ENCODE peak calls at places on chromosomes 1 and 21, in five cellular contexts. H is mesendoderm; S is naive thymus-derived CD4-positive, alpha-beta T cell; A is AG04450; C is right cardiac atrium. T is an unnamed sample.

GRCh38 chr1:240308061-240308460 is 216.4 kb downstream of the FMN2 start:
- DNase-seq in H (no peak), S (no peak), A (no peak), C (no peak), T (no peak)

GRCh38 chr1:56515898-56516538 is 63.3 kb downstream of the PLPP3 start:
- DNase-seq in H (no peak), S (no peak), A (no peak), C (no peak), T (no peak)

GRCh38 chr1:65691152-65691900 is 101.4 kb upstream of the PDE4B start:
- DNase-seq in H (no peak), S (no peak), A (no peak), C (no peak), T (peak; percentile 5)

GRCh38 chr1:73564294-73564693 is 633.7 kb downstream of the LRRIQ3 start:
- DNase-seq in H (peak; percentile 69), S (no peak), A (no peak), C (no peak), T (no peak)

GRCh38 chr1:21869620-21870121 is 57.6 kb downstream of the LDLRAD2 start:
- DNase-seq in H (no peak), S (no peak), A (peak; percentile 50), C (peak; percentile 84), T (no peak)

GRCh38 chr1:223515915-223516314 is 122.7 kb downstream of the CCDC185 start:
- DNase-seq in H (no peak), S (no peak), A (no peak), C (no peak), T (no peak)

GRCh38 chr1:225710804-225711203 is 57.9 kb upstream of the ENAH start:
- DNase-seq in H (peak; percentile 60), S (no peak), A (no peak), C (no peak), T (no peak)

GRCh38 chr1:59057211-59057694 is 239.6 kb upstream of the FGGY start:
- DNase-seq in H (peak; percentile 88), S (no peak), A (peak; percentile 88), C (peak; percentile 84), T (peak; percentile 53)

GRCh38 chr1:21012937-21013336 is 163.8 kb downstream of the EIF4G3 start:
- DNase-seq in H (peak; percentile 32), S (no peak), A (no peak), C (peak; percentile 36), T (no peak)

GRCh38 chr21:36347278-36347961 is 27.4 kb downstream of the MORC3 start:
- DNase-seq in H (no peak), S (no peak), A (no peak), C (no peak), T (no peak)
- H3K27me3 ChIP-seq in H (no peaks in the 10 kb centered on the region), S (no peaks in the 10 kb centered on the region), A (no peaks in the 10 kb centered on the region), C (no peaks in the 10 kb centered on the region), T (no peaks in the 10 kb centered on the region)

GRCh38 chr21:36709030-36709867 is 10.3 kb downstream of the SIM2 start:
- DNase-seq in H (peak; percentile 32), S (no peak), A (no peak), C (no peak), T (no peak)

GRCh38 chr21:36709868-36710728 is 11.2 kb downstream of the SIM2 start:
- DNase-seq in H (no peak), S (no peak), A (no peak), C (no peak), T (no peak)

GRCh38 chr21:36707763-36708511 is 9.0 kb downstream of the SIM2 start:
- DNase-seq in H (peak; percentile 15), S (no peak), A (no peak), C (no peak), T (no peak)

GRCh38 chr21:36706951-36707762 is 8.2 kb downstream of the SIM2 start:
- DNase-seq in H (peak; percentile 76), S (no peak), A (no peak), C (no peak), T (no peak)

GRCh38 chr21:36708512-36709029 is 9.7 kb downstream of the SIM2 start:
- DNase-seq in H (no peak), S (no peak), A (no peak), C (no peak), T (no peak)
- H3K27me3 ChIP-seq in H (peaks cover 84% of the 10 kb centered on the region), S (peaks cover 32% of the 10 kb centered on the region), A (peaks cover 93% of the 10 kb centered on the region), C (peaks cover 6% of the 10 kb centered on the region), T (peaks cover 91% of the 10 kb centered on the region)

GRCh38 chr1:89762801-89763648 is 57.8 kb upstream of the LRRC8D start:
- DNase-seq in H (peak; percentile 91), S (peak; percentile 83), A (peak; percentile 73), C (peak; percentile 88), T (peak; percentile 40)
- H3K27me3 ChIP-seq in H (no peaks in the 10 kb centered on the region), S (no peaks in the 10 kb centered on the region), A (no peaks in the 10 kb centered on the region), C (no peaks in the 10 kb centered on the region), T (no peaks in the 10 kb centered on the region)

GRCh38 chr1:110591956-110592355 is 14.2 kb downstream of the KCNA2 start:
- DNase-seq in H (no peak), S (no peak), A (no peak), C (no peak), T (no peak)
- H3K27me3 ChIP-seq in H (no peaks in the 10 kb centered on the region), S (no peaks in the 10 kb centered on the region), A (no peaks in the 10 kb centered on the region), C (no peaks in the 10 kb centered on the region), T (peaks cover 6% of the 10 kb centered on the region)

GRCh38 chr1:37332126-37332525 is 142.3 kb upstream of the ZC3H12A start:
- DNase-seq in H (no peak), S (no peak), A (no peak), C (no peak), T (no peak)
- H3K27me3 ChIP-seq in H (no peaks in the 10 kb centered on the region), S (no peaks in the 10 kb centered on the region), A (no peaks in the 10 kb centered on the region), C (no peaks in the 10 kb centered on the region), T (no peaks in the 10 kb centered on the region)

DNA sequence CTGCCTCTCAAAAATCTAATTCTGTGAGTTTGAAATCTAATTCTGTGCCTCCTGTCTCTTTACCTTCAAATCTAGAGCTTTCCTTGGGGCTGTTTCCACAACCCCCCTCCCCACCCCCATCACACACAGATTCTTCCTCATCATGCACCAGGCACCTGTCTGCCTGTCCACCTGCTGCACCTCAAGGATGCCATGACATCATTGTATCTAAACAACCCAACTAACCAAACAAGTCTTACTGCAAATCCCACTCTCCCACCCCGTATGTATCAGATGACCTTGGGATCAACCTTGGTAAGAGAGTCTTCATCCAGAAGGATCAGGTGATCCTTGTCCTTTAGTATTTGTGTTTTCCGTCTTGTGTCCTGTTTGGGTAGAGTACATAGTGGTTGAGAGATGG is 102.7 kb upstream of the SIM2 start:
- DNase-seq in H (no peak), S (no peak), A (no peak), C (no peak), T (no peak)
- H3K27me3 ChIP-seq in H (no peaks in the 10 kb centered on the region), S (no peaks in the 10 kb centered on the region), A (peaks cover 38% of the 10 kb centered on the region), C (no peaks in the 10 kb centered on the region), T (no peaks in the 10 kb centered on the region)

DNA sequence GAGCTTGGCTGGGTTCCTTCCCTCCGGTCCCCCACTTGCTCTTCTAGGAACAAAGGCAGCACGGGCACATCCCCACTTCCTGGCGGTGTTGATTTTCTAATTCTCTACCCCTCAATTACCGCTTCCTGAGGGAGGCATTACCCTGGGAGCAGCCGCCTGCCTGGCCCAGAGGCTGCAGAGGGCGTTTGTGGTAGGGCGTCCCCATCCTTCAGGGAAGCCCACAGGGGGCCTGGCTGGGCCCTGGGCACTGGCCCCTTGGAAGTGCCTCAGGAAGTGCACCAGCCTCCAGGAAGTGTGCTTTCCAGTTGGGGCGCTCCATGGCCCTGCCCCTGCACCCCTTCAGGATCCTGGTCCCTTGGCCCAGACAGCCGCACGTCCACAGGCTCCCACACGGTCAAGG is 42.1 kb upstream of the CASZ1 start:
- DNase-seq in H (no peak), S (no peak), A (no peak), C (no peak), T (no peak)
- H3K27me3 ChIP-seq in H (no peaks in the 10 kb centered on the region), S (peaks cover 3% of the 10 kb centered on the region), A (peaks cover 31% of the 10 kb centered on the region), C (no peaks in the 10 kb centered on the region), T (peaks cover 15% of the 10 kb centered on the region)

DNA sequence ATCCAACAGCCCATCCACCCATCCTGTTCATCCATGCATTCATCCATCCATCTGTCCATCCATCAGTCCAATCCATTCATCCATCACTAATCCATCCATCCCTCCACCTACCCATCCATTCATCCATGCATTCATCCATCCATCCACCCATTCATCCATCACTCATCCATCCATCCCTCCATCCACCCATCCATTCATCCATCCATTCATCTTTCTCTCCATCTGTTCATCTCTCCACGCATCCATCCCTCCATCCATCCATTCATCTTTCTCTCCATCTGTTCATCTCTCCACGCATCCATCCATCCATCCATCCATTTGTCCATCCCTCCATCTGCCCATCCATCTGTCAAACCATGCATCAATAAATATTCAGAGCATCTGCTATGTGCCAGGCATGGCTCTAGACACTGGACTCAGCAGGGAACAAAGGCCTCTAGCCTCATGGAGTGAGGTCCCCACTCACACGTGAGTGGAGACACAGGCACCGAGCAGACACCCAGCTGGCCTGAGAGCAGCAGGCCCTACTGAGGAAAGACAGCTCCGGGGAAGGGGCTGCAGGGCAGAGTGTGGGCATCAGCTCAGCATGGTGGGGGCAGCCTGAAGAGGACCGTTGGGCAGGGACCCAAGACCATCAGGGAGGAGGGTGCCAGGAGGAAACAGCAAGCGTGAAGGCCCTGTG is 9.6 kb downstream of the KRTAP10-1 start:
- DNase-seq in H (no peak), S (no peak), A (no peak), C (no peak), T (no peak)
- H3K27me3 ChIP-seq in H (no peaks in the 10 kb centered on the region), S (no peaks in the 10 kb centered on the region), A (no peaks in the 10 kb centered on the region), C (no peaks in the 10 kb centered on the region), T (no peaks in the 10 kb centered on the region)